ENCODE peak calls at places on chromosomes 13 and 19, in eight cellular contexts. Y, P, O, D, K, N, L and W are unnamed samples.

GRCh38 chr19:5954293-5954692 is 23.6 kb downstream of the RANBP3 start:
- DNase-seq in P (no peak), D (no peak), K (no peak), Y (no peak), O (no peak), L (no peak), N (peak; percentile 23), W (no peak)

GRCh38 chr13:35984776-35985453 is 146.3 kb downstream of the DCLK1 start:
- DNase-seq in O (no peak), D (no peak), P (no peak), L (no peak), Y (peak; percentile 81), N (no peak), K (no peak), W (peak; percentile 67)

GRCh38 chr13:104408733-104409132 is 1342.5 kb upstream of the SLC10A2 start:
- DNase-seq in Y (peak; percentile 34), K (no peak), L (peak; percentile 8), P (no peak), O (no peak), D (no peak), N (peak; percentile 6), W (no peak)

GRCh38 chr13:35851238-35851814 is 279.9 kb downstream of the DCLK1 start:
- DNase-seq in O (no peak), N (no peak), Y (no peak), L (no peak), D (no peak), K (no peak), P (no peak), W (no peak)

GRCh38 chr13:110168999-110169933 is 137.7 kb downstream of the COL4A1 start:
- DNase-seq in D (no peak), K (no peak), Y (no peak), L (no peak), N (no peak), P (no peak), O (no peak), W (no peak)

GRCh38 chr19:13718733-13719132 is 45.6 kb upstream of the MRI1 start:
- DNase-seq in P (peak; percentile 53), N (peak; percentile 66), O (peak; percentile 33), K (peak; percentile 48), L (peak; percentile 61), D (no peak), Y (peak; percentile 62), W (peak; percentile 71)

GRCh38 chr19:4676955-4677731 is 7.0 kb upstream of the MYDGF start:
- DNase-seq in Y (peak; percentile 94), K (peak; percentile 66), L (no peak), P (peak; percentile 34), O (peak; percentile 69), N (peak; percentile 35), D (peak; percentile 43), W (peak; percentile 84)

GRCh38 chr19:13128583-13128982 is 10.5 kb downstream of the NACC1 start:
- DNase-seq in L (no peak), Y (no peak), P (no peak), K (no peak), D (no peak), O (no peak), N (no peak), W (no peak)

GRCh38 chr13:43669101-43669500 is 117.7 kb downstream of the ENOX1 start:
- DNase-seq in D (no peak), O (no peak), N (no peak), P (no peak), K (no peak), L (no peak), Y (no peak), W (peak; percentile 33)

GRCh38 chr13:33265607-33266006 is 19.9 kb downstream of the STARD13 start:
- DNase-seq in K (no peak), O (no peak), P (no peak), N (no peak), D (no peak), L (no peak), Y (no peak), W (no peak)
- H3K4me1 ChIP-seq in K (peaks cover 57% of the 10 kb centered on the region), O (peaks cover 37% of the 10 kb centered on the region), P (peaks cover 75% of the 10 kb centered on the region), N (peaks cover 45% of the 10 kb centered on the region), D (peaks cover 79% of the 10 kb centered on the region), L (peaks cover 36% of the 10 kb centered on the region), Y (peaks cover 4% of the 10 kb centered on the region), W (no peaks in the 10 kb centered on the region)

GRCh38 chr19:38880882-38881609 is 3.0 kb upstream of the RINL start:
- DNase-seq in L (no peak), P (no peak), D (no peak), N (no peak), Y (no peak), K (no peak), O (peak; percentile 18), W (no peak)
- H3K27ac ChIP-seq in L (no peak overlapping the region), P (no peak overlapping the region), D (no peak overlapping the region), N (no peak overlapping the region), Y (no peak overlapping the region), K (no peak overlapping the region), O (no peak overlapping the region), W (no peak overlapping the region)

GRCh38 chr13:78593652-78594494 is 9.5 kb downstream of the POU4F1 start:
- DNase-seq in O (no peak), L (no peak), D (no peak), K (no peak), N (no peak), P (no peak), Y (peak; percentile 62), W (peak; percentile 85)

GRCh38 chr13:78598382-78598781 is 5.0 kb downstream of the POU4F1 start:
- DNase-seq in K (no peak), N (no peak), P (no peak), O (no peak), Y (no peak), D (no peak), L (no peak), W (peak; percentile 5)

GRCh38 chr13:78596701-78597550 is 6.4 kb downstream of the POU4F1 start:
- DNase-seq in K (no peak), Y (no peak), O (no peak), D (no peak), N (no peak), P (no peak), L (no peak), W (peak; percentile 61)

GRCh38 chr13:78595458-78595818 is 7.9 kb downstream of the POU4F1 start:
- DNase-seq in D (no peak), K (no peak), Y (peak; percentile 78), O (no peak), P (no peak), L (no peak), N (no peak), W (peak; percentile 74)

GRCh38 chr13:78595819-78596700 is 7.3 kb downstream of the POU4F1 start:
- DNase-seq in K (no peak), D (no peak), O (no peak), N (no peak), L (no peak), P (no peak), Y (peak; percentile 63), W (peak; percentile 81)
- H3K4me3 ChIP-seq in K (no peak overlapping the region), D (peak overlapping the region; percentile 12), O (no peak overlapping the region), N (peak overlapping the region; percentile 19), L (no peak overlapping the region), P (no peak overlapping the region), Y (peak overlapping the region; percentile 27), W (peak overlapping the region; percentile 51)

GRCh38 chr13:45220403-45220802 is 19.6 kb upstream of the KCTD4 start:
- DNase-seq in L (no peak), N (no peak), Y (no peak), K (no peak), D (no peak), P (no peak), O (no peak), W (no peak)
- H3K4me1 ChIP-seq in L (peaks cover 44% of the 10 kb centered on the region), N (peaks cover 2% of the 10 kb centered on the region), Y (peaks cover 2% of the 10 kb centered on the region), K (no peaks in the 10 kb centered on the region), D (peaks cover 9% of the 10 kb centered on the region), P (peaks cover 18% of the 10 kb centered on the region), O (no peaks in the 10 kb centered on the region), W (peaks cover 19% of the 10 kb centered on the region)

GRCh38 chr19:31962565-31962996 is 382.8 kb upstream of the ZNF507 start:
- DNase-seq in O (no peak), P (no peak), D (no peak), Y (no peak), L (no peak), K (peak; percentile 19), N (no peak), W (no peak)

GRCh38 chr19:31960474-31960873 is 384.9 kb upstream of the ZNF507 start:
- DNase-seq in P (no peak), K (no peak), Y (no peak), N (no peak), L (no peak), O (no peak), D (no peak), W (no peak)

GRCh38 chr19:31969110-31969509 is 376.3 kb upstream of the ZNF507 start:
- DNase-seq in O (no peak), P (no peak), N (no peak), K (no peak), L (no peak), Y (no peak), D (no peak), W (no peak)

GRCh38 chr19:31963741-31964140 is 381.7 kb upstream of the ZNF507 start:
- DNase-seq in D (peak; percentile 39), P (no peak), L (no peak), K (peak; percentile 69), O (no peak), N (no peak), Y (no peak), W (no peak)
- H3K27ac ChIP-seq in D (no peak overlapping the region), P (peak overlapping the region; percentile 6), L (no peak overlapping the region), K (peak overlapping the region; percentile 33), O (no peak overlapping the region), N (no peak overlapping the region), Y (no peak overlapping the region), W (no peak overlapping the region)

GRCh38 chr19:42176649-42176989 is 40.9 kb downstream of the DEDD2 start:
- DNase-seq in Y (no peak), P (no peak), K (no peak), N (no peak), O (no peak), D (no peak), L (no peak), W (peak; percentile 76)

GRCh38 chr19:42179501-42179817 is 38.0 kb downstream of the DEDD2 start:
- DNase-seq in L (no peak), N (no peak), O (no peak), K (no peak), Y (no peak), P (no peak), D (no peak), W (peak; percentile 79)

GRCh38 chr19:42176990-42177685 is 40.3 kb downstream of the DEDD2 start:
- DNase-seq in L (peak; percentile 76), P (peak; percentile 66), K (peak; percentile 60), N (peak; percentile 76), Y (peak; percentile 88), O (peak; percentile 73), D (peak; percentile 48), W (peak; percentile 96)

GRCh38 chr19:42177686-42178019 is 39.8 kb downstream of the DEDD2 start:
- DNase-seq in L (no peak), P (no peak), Y (no peak), D (no peak), N (no peak), O (no peak), K (no peak), W (no peak)

GRCh38 chr19:42178791-42179500 is 38.5 kb downstream of the DEDD2 start:
- DNase-seq in L (no peak), Y (peak; percentile 61), D (no peak), N (no peak), K (no peak), O (no peak), P (no peak), W (no peak)
- H3K4me3 ChIP-seq in L (no peak overlapping the region), Y (no peak overlapping the region), D (no peak overlapping the region), N (no peak overlapping the region), K (no peak overlapping the region), O (no peak overlapping the region), P (no peak overlapping the region), W (no peak overlapping the region)